ENCODE peak calls at places on chromosomes 5 and 9, in eight cellular contexts. One of them, this sample, is unnamed.
A peak's percentile ranks its signal among the peaks of the same experiment; 100 is the strongest.

GRCh38 chr5:134649163-134649916 is 755 bp downstream of the SEC24A start:
- DNase-seq in breast epithelium: no peak
- DNase-seq in cardiac muscle cell: no peak
- DNase-seq in ascending aorta: peak; percentile 72
- DNase-seq in CD4-positive, CD25-positive, alpha-beta regulatory T cell: no peak
- DNase-seq in GM23338: no peak
- DNase-seq in lung: no peak
- DNase-seq in right lobe of liver: no peak
- DNase-seq in this sample: no peak

GRCh38 chr9:72383978-72384709 is 19.1 kb upstream of the ZFAND5 start:
- DNase-seq in right lobe of liver: no peak
- DNase-seq in lung: no peak
- DNase-seq in GM23338: no peak
- DNase-seq in ascending aorta: no peak
- DNase-seq in CD4-positive, CD25-positive, alpha-beta regulatory T cell: no peak
- DNase-seq in breast epithelium: no peak
- DNase-seq in cardiac muscle cell: peak; percentile 70
- DNase-seq in this sample: no peak

GRCh38 chr5:177469061-177469628 is 4.3 kb downstream of the DBN1 start:
- DNase-seq in lung: no peak
- DNase-seq in GM23338: peak; percentile 86
- DNase-seq in CD4-positive, CD25-positive, alpha-beta regulatory T cell: no peak
- DNase-seq in cardiac muscle cell: no peak
- DNase-seq in right lobe of liver: no peak
- DNase-seq in breast epithelium: no peak
- DNase-seq in ascending aorta: no peak
- DNase-seq in this sample: peak; percentile 62

GRCh38 chr5:150987746-150988145 is 32.6 kb upstream of the GPX3 start:
- DNase-seq in right lobe of liver: no peak
- DNase-seq in CD4-positive, CD25-positive, alpha-beta regulatory T cell: no peak
- DNase-seq in cardiac muscle cell: no peak
- DNase-seq in GM23338: no peak
- DNase-seq in ascending aorta: no peak
- DNase-seq in lung: no peak
- DNase-seq in breast epithelium: no peak
- DNase-seq in this sample: no peak

GRCh38 chr5:158276692-158277091 is 417.7 kb upstream of the CLINT1 start:
- DNase-seq in GM23338: no peak
- DNase-seq in breast epithelium: no peak
- DNase-seq in lung: no peak
- DNase-seq in cardiac muscle cell: no peak
- DNase-seq in CD4-positive, CD25-positive, alpha-beta regulatory T cell: no peak
- DNase-seq in ascending aorta: no peak
- DNase-seq in right lobe of liver: no peak
- DNase-seq in this sample: no peak

GRCh38 chr9:100087218-100087617 is 11.6 kb downstream of the ERP44 start:
- DNase-seq in cardiac muscle cell: peak; percentile 83
- DNase-seq in ascending aorta: no peak
- DNase-seq in CD4-positive, CD25-positive, alpha-beta regulatory T cell: peak; percentile 10
- DNase-seq in right lobe of liver: no peak
- DNase-seq in breast epithelium: no peak
- DNase-seq in GM23338: no peak
- DNase-seq in lung: no peak
- DNase-seq in this sample: no peak

GRCh38 chr9:95383198-95383673 is 65.7 kb upstream of the FANCC start:
- DNase-seq in CD4-positive, CD25-positive, alpha-beta regulatory T cell: no peak
- DNase-seq in breast epithelium: no peak
- DNase-seq in ascending aorta: no peak
- DNase-seq in right lobe of liver: no peak
- DNase-seq in GM23338: no peak
- DNase-seq in lung: no peak
- DNase-seq in cardiac muscle cell: peak; percentile 10
- DNase-seq in this sample: no peak

GRCh38 chr9:110202232-110202631 is 5.7 kb downstream of the C9orf152 start:
- DNase-seq in lung: no peak
- DNase-seq in CD4-positive, CD25-positive, alpha-beta regulatory T cell: no peak
- DNase-seq in right lobe of liver: no peak
- DNase-seq in ascending aorta: peak; percentile 38
- DNase-seq in GM23338: no peak
- DNase-seq in cardiac muscle cell: no peak
- DNase-seq in breast epithelium: no peak
- DNase-seq in this sample: no peak

GRCh38 chr9:129889936-129890717 is 54.9 kb downstream of the USP20 start:
- DNase-seq in ascending aorta: no peak
- DNase-seq in lung: no peak
- DNase-seq in cardiac muscle cell: no peak
- DNase-seq in breast epithelium: no peak
- DNase-seq in right lobe of liver: no peak
- DNase-seq in CD4-positive, CD25-positive, alpha-beta regulatory T cell: peak; percentile 49
- DNase-seq in GM23338: peak; percentile 94
- DNase-seq in this sample: no peak

GRCh38 chr9:108167136-108167900 is 677.7 kb upstream of the KLF4 start:
- DNase-seq in lung: no peak
- DNase-seq in CD4-positive, CD25-positive, alpha-beta regulatory T cell: no peak
- DNase-seq in breast epithelium: no peak
- DNase-seq in cardiac muscle cell: no peak
- DNase-seq in right lobe of liver: no peak
- DNase-seq in GM23338: no peak
- DNase-seq in ascending aorta: no peak
- DNase-seq in this sample: no peak

GRCh38 chr5:18745988-18746615 is 1111.8 kb downstream of the TAF11L14 start:
- DNase-seq in CD4-positive, CD25-positive, alpha-beta regulatory T cell: peak; percentile 37
- DNase-seq in right lobe of liver: peak; percentile 51
- DNase-seq in GM23338: no peak
- DNase-seq in ascending aorta: no peak
- DNase-seq in breast epithelium: no peak
- DNase-seq in lung: no peak
- DNase-seq in cardiac muscle cell: no peak
- DNase-seq in this sample: no peak

GRCh38 chr9:136089697-136090045 is 5.4 kb downstream of the NACC2 start:
- DNase-seq in right lobe of liver: no peak
- DNase-seq in GM23338: no peak
- DNase-seq in breast epithelium: no peak
- DNase-seq in CD4-positive, CD25-positive, alpha-beta regulatory T cell: no peak
- DNase-seq in ascending aorta: no peak
- DNase-seq in lung: no peak
- DNase-seq in cardiac muscle cell: peak; percentile 59
- DNase-seq in this sample: no peak

GRCh38 chr5:15946026-15946425 is 233.6 kb downstream of the MARCHF11 start:
- DNase-seq in breast epithelium: no peak
- DNase-seq in lung: no peak
- DNase-seq in CD4-positive, CD25-positive, alpha-beta regulatory T cell: no peak
- DNase-seq in ascending aorta: no peak
- DNase-seq in cardiac muscle cell: peak; percentile 78
- DNase-seq in GM23338: no peak
- DNase-seq in right lobe of liver: no peak
- DNase-seq in this sample: no peak

GRCh38 chr9:20225841-20226240 is 396.5 kb downstream of the MLLT3 start:
- DNase-seq in CD4-positive, CD25-positive, alpha-beta regulatory T cell: no peak
- DNase-seq in right lobe of liver: no peak
- DNase-seq in breast epithelium: no peak
- DNase-seq in lung: no peak
- DNase-seq in GM23338: no peak
- DNase-seq in cardiac muscle cell: no peak
- DNase-seq in ascending aorta: no peak
- DNase-seq in this sample: no peak

GRCh38 chr5:100517301-100517974 is 17.7 kb upstream of the FAM174A start:
- DNase-seq in right lobe of liver: no peak
- DNase-seq in breast epithelium: no peak
- DNase-seq in GM23338: peak; percentile 45
- DNase-seq in cardiac muscle cell: no peak
- DNase-seq in CD4-positive, CD25-positive, alpha-beta regulatory T cell: no peak
- DNase-seq in ascending aorta: no peak
- DNase-seq in lung: peak; percentile 75
- DNase-seq in this sample: no peak

GRCh38 chr5:52674815-52675545 is 112.7 kb upstream of the ITGA1 start:
- DNase-seq in lung: no peak
- DNase-seq in breast epithelium: no peak
- DNase-seq in right lobe of liver: no peak
- DNase-seq in ascending aorta: no peak
- DNase-seq in CD4-positive, CD25-positive, alpha-beta regulatory T cell: no peak
- DNase-seq in cardiac muscle cell: peak; percentile 54
- DNase-seq in GM23338: no peak
- DNase-seq in this sample: no peak

GRCh38 chr5:174794941-174795672 is 70.7 kb downstream of the MSX2 start:
- DNase-seq in cardiac muscle cell: peak; percentile 49
- DNase-seq in lung: no peak
- DNase-seq in GM23338: peak; percentile 70
- DNase-seq in CD4-positive, CD25-positive, alpha-beta regulatory T cell: no peak
- DNase-seq in ascending aorta: no peak
- DNase-seq in right lobe of liver: no peak
- DNase-seq in breast epithelium: no peak
- DNase-seq in this sample: no peak

GRCh38 chr5:2519153-2519552 is 232.3 kb downstream of the IRX2 start:
- DNase-seq in GM23338: no peak
- DNase-seq in ascending aorta: no peak
- DNase-seq in cardiac muscle cell: no peak
- DNase-seq in CD4-positive, CD25-positive, alpha-beta regulatory T cell: no peak
- DNase-seq in lung: no peak
- DNase-seq in right lobe of liver: no peak
- DNase-seq in breast epithelium: no peak
- DNase-seq in this sample: no peak

DNA sequence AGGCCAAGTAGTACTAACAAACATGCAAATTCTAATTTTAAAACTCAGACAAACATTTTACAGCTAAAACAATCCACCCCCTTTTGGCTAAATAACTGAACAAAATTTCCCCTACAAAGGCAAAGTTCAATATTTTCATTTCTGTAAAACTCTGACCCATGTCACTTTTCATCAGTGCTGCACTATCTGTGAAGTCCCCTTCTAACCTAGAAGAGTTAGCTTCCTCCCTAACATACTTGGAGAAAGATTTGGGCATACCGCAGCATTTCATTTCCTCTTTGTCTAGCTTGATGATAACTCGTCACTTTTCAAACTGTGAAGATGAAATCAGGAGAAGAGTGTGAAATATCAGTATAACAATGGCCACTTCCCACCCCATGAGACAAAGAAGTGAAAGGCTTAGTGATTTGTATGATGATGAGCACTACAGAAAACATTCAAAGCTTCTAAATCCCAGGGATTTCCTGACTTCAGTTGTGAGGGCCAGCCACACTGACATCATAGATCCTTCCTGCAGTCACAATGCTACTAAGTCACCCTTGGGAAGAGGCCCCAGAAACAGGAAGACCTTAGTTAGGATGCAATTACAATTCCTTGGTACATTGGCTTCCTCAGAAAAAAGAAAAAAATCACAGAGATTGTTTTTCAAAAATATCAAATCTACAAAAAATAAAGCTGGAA is at the start of gene FAM81B:
- DNase-seq in right lobe of liver: no peak
- DNase-seq in ascending aorta: no peak
- DNase-seq in GM23338: no peak
- DNase-seq in lung: no peak
- DNase-seq in breast epithelium: no peak
- DNase-seq in cardiac muscle cell: no peak
- DNase-seq in CD4-positive, CD25-positive, alpha-beta regulatory T cell: no peak
- DNase-seq in this sample: no peak
- H3K27ac ChIP-seq in right lobe of liver: no peak within 1 kb of the TSS
- H3K27ac ChIP-seq in ascending aorta: no peak within 1 kb of the TSS
- H3K27ac ChIP-seq in GM23338: no peak within 1 kb of the TSS
- H3K27ac ChIP-seq in lung: no peak within 1 kb of the TSS
- H3K27ac ChIP-seq in breast epithelium: no peak within 1 kb of the TSS
- H3K27ac ChIP-seq in cardiac muscle cell: no peak within 1 kb of the TSS
- H3K27ac ChIP-seq in CD4-positive, CD25-positive, alpha-beta regulatory T cell: no peak within 1 kb of the TSS
- H3K27ac ChIP-seq in this sample: peak within 1 kb of the TSS; percentile 3

GRCh38 chr9:5436441-5436840 is 1.3 kb downstream of the PLGRKT start:
- DNase-seq in ascending aorta: no peak
- DNase-seq in right lobe of liver: no peak
- DNase-seq in lung: no peak
- DNase-seq in breast epithelium: no peak
- DNase-seq in cardiac muscle cell: no peak
- DNase-seq in CD4-positive, CD25-positive, alpha-beta regulatory T cell: no peak
- DNase-seq in GM23338: no peak
- DNase-seq in this sample: no peak
- H3K4me3 ChIP-seq in ascending aorta: no peak overlapping the region
- H3K4me3 ChIP-seq in right lobe of liver: no peak overlapping the region
- H3K4me3 ChIP-seq in lung: no peak overlapping the region
- H3K4me3 ChIP-seq in breast epithelium: peak overlapping the region; percentile 80
- H3K4me3 ChIP-seq in cardiac muscle cell: peak overlapping the region; percentile 68
- H3K4me3 ChIP-seq in CD4-positive, CD25-positive, alpha-beta regulatory T cell: peak overlapping the region; percentile 95
- H3K4me3 ChIP-seq in GM23338: peak overlapping the region; percentile 66
- H3K4me3 ChIP-seq in this sample: peak overlapping the region; percentile 75

GRCh38 chr9:91489391-91489899 is 65.8 kb upstream of the NFIL3 start:
- DNase-seq in cardiac muscle cell: no peak
- DNase-seq in CD4-positive, CD25-positive, alpha-beta regulatory T cell: no peak
- DNase-seq in ascending aorta: no peak
- DNase-seq in GM23338: no peak
- DNase-seq in breast epithelium: no peak
- DNase-seq in lung: no peak
- DNase-seq in right lobe of liver: no peak
- DNase-seq in this sample: no peak
- H3K27ac ChIP-seq in cardiac muscle cell: no peak overlapping the region
- H3K27ac ChIP-seq in CD4-positive, CD25-positive, alpha-beta regulatory T cell: no peak overlapping the region
- H3K27ac ChIP-seq in ascending aorta: no peak overlapping the region
- H3K27ac ChIP-seq in GM23338: no peak overlapping the region
- H3K27ac ChIP-seq in breast epithelium: peak overlapping the region; percentile 43
- H3K27ac ChIP-seq in lung: peak overlapping the region; percentile 55
- H3K27ac ChIP-seq in right lobe of liver: no peak overlapping the region
- H3K27ac ChIP-seq in this sample: peak overlapping the region; percentile 64

GRCh38 chr5:141680751-141681201 is 1.3 kb downstream of the ARAP3 start:
- DNase-seq in breast epithelium: no peak
- DNase-seq in right lobe of liver: no peak
- DNase-seq in cardiac muscle cell: peak; percentile 74
- DNase-seq in ascending aorta: no peak
- DNase-seq in lung: no peak
- DNase-seq in CD4-positive, CD25-positive, alpha-beta regulatory T cell: no peak
- DNase-seq in GM23338: peak; percentile 96
- DNase-seq in this sample: peak; percentile 67

GRCh38 chr5:141681295-141681694 is 735 bp downstream of the ARAP3 start:
- DNase-seq in breast epithelium: no peak
- DNase-seq in CD4-positive, CD25-positive, alpha-beta regulatory T cell: no peak
- DNase-seq in right lobe of liver: no peak
- DNase-seq in GM23338: no peak
- DNase-seq in lung: no peak
- DNase-seq in cardiac muscle cell: no peak
- DNase-seq in ascending aorta: no peak
- DNase-seq in this sample: no peak

GRCh38 chr5:141677415-141677814 is 4.6 kb downstream of the ARAP3 start:
- DNase-seq in CD4-positive, CD25-positive, alpha-beta regulatory T cell: no peak
- DNase-seq in breast epithelium: no peak
- DNase-seq in GM23338: peak; percentile 92
- DNase-seq in cardiac muscle cell: no peak
- DNase-seq in ascending aorta: no peak
- DNase-seq in lung: no peak
- DNase-seq in right lobe of liver: no peak
- DNase-seq in this sample: no peak

GRCh38 chr5:141681695-141682641 is at the start of gene ARAP3:
- DNase-seq in GM23338: peak; percentile 85
- DNase-seq in breast epithelium: peak; percentile 62
- DNase-seq in ascending aorta: peak; percentile 93
- DNase-seq in lung: peak; percentile 88
- DNase-seq in right lobe of liver: peak; percentile 90
- DNase-seq in cardiac muscle cell: peak; percentile 95
- DNase-seq in CD4-positive, CD25-positive, alpha-beta regulatory T cell: peak; percentile 35
- DNase-seq in this sample: peak; percentile 90

DNA sequence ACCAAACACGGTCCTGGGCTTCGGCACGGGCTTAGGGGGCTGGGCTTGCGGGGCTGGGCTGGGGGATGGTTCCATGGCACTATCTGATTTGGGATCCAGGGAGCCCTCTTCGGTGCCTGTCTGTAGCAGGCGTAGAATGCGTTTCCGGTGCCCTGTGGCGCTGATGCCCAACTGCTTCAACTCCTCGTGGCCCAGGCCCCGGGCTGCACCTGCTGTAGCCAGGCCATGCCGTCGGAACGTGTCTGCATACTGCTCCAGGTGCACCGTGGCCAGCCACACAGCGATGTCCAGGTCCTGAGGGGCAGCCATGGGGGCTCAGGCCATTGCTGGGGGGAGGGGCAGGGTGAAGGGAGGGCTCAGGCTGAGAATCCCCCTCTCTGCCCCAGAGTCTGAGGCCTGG is 1.9 kb downstream of the ARAP3 start:
- DNase-seq in ascending aorta: no peak
- DNase-seq in right lobe of liver: no peak
- DNase-seq in breast epithelium: no peak
- DNase-seq in lung: no peak
- DNase-seq in CD4-positive, CD25-positive, alpha-beta regulatory T cell: no peak
- DNase-seq in GM23338: no peak
- DNase-seq in cardiac muscle cell: no peak
- DNase-seq in this sample: no peak
- H3K4me3 ChIP-seq in ascending aorta: no peak overlapping the region
- H3K4me3 ChIP-seq in right lobe of liver: no peak overlapping the region
- H3K4me3 ChIP-seq in breast epithelium: peak overlapping the region; percentile 73
- H3K4me3 ChIP-seq in lung: no peak overlapping the region
- H3K4me3 ChIP-seq in CD4-positive, CD25-positive, alpha-beta regulatory T cell: no peak overlapping the region
- H3K4me3 ChIP-seq in GM23338: peak overlapping the region; percentile 40
- H3K4me3 ChIP-seq in cardiac muscle cell: no peak overlapping the region
- H3K4me3 ChIP-seq in this sample: peak overlapping the region; percentile 75

This sample was measured in left ventricle myocardium inferior.